ENCODE peak calls at places on chromosomes 12 and 14, in seven cellular contexts. One of them, this sample, is unnamed.

GRCh38 chr14:82029038-82029437 is 495.4 kb upstream of the SEL1L start:
- DNase-seq in Peyer's patch: no peak
- DNase-seq in WTC11: no peak
- DNase-seq in lower leg skin: no peak
- DNase-seq in neural progenitor cell: no peak
- DNase-seq in epithelial cell of esophagus: no peak
- DNase-seq in RWPE1: no peak
- DNase-seq in this sample: no peak

GRCh38 chr12:3680919-3681594 is 71.9 kb downstream of the CRACR2A start:
- DNase-seq in Peyer's patch: no peak
- DNase-seq in WTC11: no peak
- DNase-seq in lower leg skin: no peak
- DNase-seq in neural progenitor cell: peak
- DNase-seq in epithelial cell of esophagus: peak
- DNase-seq in RWPE1: no peak
- DNase-seq in this sample: no peak

GRCh38 chr12:112466011-112466422 is 47.3 kb downstream of the PTPN11 start:
- DNase-seq in Peyer's patch: no peak
- DNase-seq in WTC11: no peak
- DNase-seq in lower leg skin: no peak
- DNase-seq in neural progenitor cell: no peak
- DNase-seq in epithelial cell of esophagus: no peak
- DNase-seq in RWPE1: no peak
- DNase-seq in this sample: no peak

GRCh38 chr14:64656986-64657385 is 47.2 kb upstream of the PLEKHG3 start:
- DNase-seq in Peyer's patch: no peak
- DNase-seq in WTC11: no peak
- DNase-seq in lower leg skin: peak
- DNase-seq in neural progenitor cell: no peak
- DNase-seq in epithelial cell of esophagus: peak
- DNase-seq in RWPE1: no peak
- DNase-seq in this sample: no peak

GRCh38 chr14:98548071-98548686 is 723.8 kb downstream of the BCL11B start:
- DNase-seq in Peyer's patch: no peak
- DNase-seq in WTC11: no peak
- DNase-seq in lower leg skin: no peak
- DNase-seq in neural progenitor cell: no peak
- DNase-seq in epithelial cell of esophagus: peak
- DNase-seq in RWPE1: no peak
- DNase-seq in this sample: no peak

GRCh38 chr12:64780531-64781373 is 21.5 kb upstream of the GNS start:
- DNase-seq in Peyer's patch: peak
- DNase-seq in WTC11: peak
- DNase-seq in lower leg skin: no peak
- DNase-seq in neural progenitor cell: peak
- DNase-seq in epithelial cell of esophagus: peak
- DNase-seq in RWPE1: peak
- DNase-seq in this sample: peak

GRCh38 chr14:100882991-100883788 is 20.3 kb downstream of the RTL1 start:
- DNase-seq in Peyer's patch: no peak
- DNase-seq in WTC11: no peak
- DNase-seq in lower leg skin: no peak
- DNase-seq in neural progenitor cell: no peak
- DNase-seq in epithelial cell of esophagus: no peak
- DNase-seq in RWPE1: no peak
- DNase-seq in this sample: no peak

GRCh38 chr12:46692606-46693005 is 133.2 kb downstream of the SLC38A4 start:
- DNase-seq in Peyer's patch: no peak
- DNase-seq in WTC11: no peak
- DNase-seq in lower leg skin: no peak
- DNase-seq in neural progenitor cell: no peak
- DNase-seq in epithelial cell of esophagus: no peak
- DNase-seq in RWPE1: no peak
- DNase-seq in this sample: no peak

GRCh38 chr12:59036973-59037807 is 116.9 kb upstream of the LRIG3 start:
- DNase-seq in Peyer's patch: no peak
- DNase-seq in WTC11: no peak
- DNase-seq in lower leg skin: no peak
- DNase-seq in neural progenitor cell: no peak
- DNase-seq in epithelial cell of esophagus: no peak
- DNase-seq in RWPE1: no peak
- DNase-seq in this sample: no peak

GRCh38 chr12:56121204-56121870 is 3.3 kb downstream of the ZC3H10 start:
- DNase-seq in Peyer's patch: no peak
- DNase-seq in WTC11: no peak
- DNase-seq in lower leg skin: no peak
- DNase-seq in neural progenitor cell: no peak
- DNase-seq in epithelial cell of esophagus: no peak
- DNase-seq in RWPE1: no peak
- DNase-seq in this sample: no peak

GRCh38 chr14:71705460-71705859 is 226.8 kb upstream of the RGS6 start:
- DNase-seq in Peyer's patch: no peak
- DNase-seq in WTC11: no peak
- DNase-seq in lower leg skin: no peak
- DNase-seq in neural progenitor cell: no peak
- DNase-seq in epithelial cell of esophagus: no peak
- DNase-seq in RWPE1: no peak
- DNase-seq in this sample: no peak

GRCh38 chr12:57511161-57511560 is 9.2 kb downstream of the DDIT3 start:
- DNase-seq in Peyer's patch: no peak
- DNase-seq in WTC11: no peak
- DNase-seq in lower leg skin: no peak
- DNase-seq in neural progenitor cell: no peak
- DNase-seq in epithelial cell of esophagus: no peak
- DNase-seq in RWPE1: no peak
- DNase-seq in this sample: no peak

GRCh38 chr14:59189281-59189821 is 884 bp downstream of the DAAM1 start:
- DNase-seq in Peyer's patch: peak
- DNase-seq in WTC11: peak
- DNase-seq in lower leg skin: peak
- DNase-seq in neural progenitor cell: peak
- DNase-seq in epithelial cell of esophagus: peak
- DNase-seq in RWPE1: peak
- DNase-seq in this sample: no peak

GRCh38 chr12:11862794-11863193 is 207.9 kb upstream of the BCL2L14 start:
- DNase-seq in Peyer's patch: no peak
- DNase-seq in WTC11: no peak
- DNase-seq in lower leg skin: no peak
- DNase-seq in neural progenitor cell: no peak
- DNase-seq in epithelial cell of esophagus: no peak
- DNase-seq in RWPE1: no peak
- DNase-seq in this sample: no peak

GRCh38 chr12:94603434-94604068 is 46.8 kb downstream of the TMCC3 start:
- DNase-seq in Peyer's patch: peak
- DNase-seq in WTC11: peak
- DNase-seq in lower leg skin: no peak
- DNase-seq in neural progenitor cell: peak
- DNase-seq in epithelial cell of esophagus: peak
- DNase-seq in RWPE1: peak
- DNase-seq in this sample: peak

GRCh38 chr14:73786942-73787759 is 64.5 kb upstream of the PTGR2 start:
- DNase-seq in Peyer's patch: peak
- DNase-seq in WTC11: peak
- DNase-seq in lower leg skin: no peak
- DNase-seq in neural progenitor cell: peak
- DNase-seq in epithelial cell of esophagus: peak
- DNase-seq in RWPE1: no peak
- DNase-seq in this sample: peak

GRCh38 chr12:30953257-30953656 is 26.7 kb downstream of the TSPAN11 start:
- DNase-seq in Peyer's patch: no peak
- DNase-seq in WTC11: no peak
- DNase-seq in lower leg skin: no peak
- DNase-seq in neural progenitor cell: no peak
- DNase-seq in epithelial cell of esophagus: peak
- DNase-seq in RWPE1: peak
- DNase-seq in this sample: no peak

GRCh38 chr12:108822458-108823205 is 34.8 kb downstream of the SSH1 start:
- DNase-seq in Peyer's patch: no peak
- DNase-seq in WTC11: no peak
- DNase-seq in lower leg skin: no peak
- DNase-seq in neural progenitor cell: no peak
- DNase-seq in epithelial cell of esophagus: peak
- DNase-seq in RWPE1: no peak
- DNase-seq in this sample: no peak

GRCh38 chr14:68950111-68950510 is 29.0 kb downstream of the ACTN1 start:
- DNase-seq in Peyer's patch: no peak
- DNase-seq in WTC11: no peak
- DNase-seq in lower leg skin: no peak
- DNase-seq in neural progenitor cell: no peak
- DNase-seq in epithelial cell of esophagus: peak
- DNase-seq in RWPE1: no peak
- DNase-seq in this sample: no peak

GRCh38 chr14:26466862-26467261 is 131.0 kb downstream of the NOVA1 start:
- DNase-seq in Peyer's patch: no peak
- DNase-seq in WTC11: no peak
- DNase-seq in lower leg skin: no peak
- DNase-seq in neural progenitor cell: no peak
- DNase-seq in epithelial cell of esophagus: no peak
- DNase-seq in RWPE1: no peak
- DNase-seq in this sample: no peak

GRCh38 chr12:51922146-51922545 is 14.8 kb downstream of the ACVRL1 start:
- DNase-seq in Peyer's patch: no peak
- DNase-seq in WTC11: no peak
- DNase-seq in lower leg skin: no peak
- DNase-seq in neural progenitor cell: no peak
- DNase-seq in epithelial cell of esophagus: no peak
- DNase-seq in RWPE1: no peak
- DNase-seq in this sample: no peak

GRCh38 chr14:51653855-51654548 is 2.3 kb downstream of the FRMD6 start:
- DNase-seq in Peyer's patch: no peak
- DNase-seq in WTC11: no peak
- DNase-seq in lower leg skin: no peak
- DNase-seq in neural progenitor cell: no peak
- DNase-seq in epithelial cell of esophagus: no peak
- DNase-seq in RWPE1: no peak
- DNase-seq in this sample: no peak

GRCh38 chr14:24224618-24225071 is 7.5 kb downstream of the NEDD8 start:
- DNase-seq in Peyer's patch: no peak
- DNase-seq in WTC11: no peak
- DNase-seq in lower leg skin: no peak
- DNase-seq in neural progenitor cell: no peak
- DNase-seq in epithelial cell of esophagus: peak
- DNase-seq in RWPE1: peak
- DNase-seq in this sample: no peak

GRCh38 chr14:105863296-105864108 is 337.1 kb downstream of the TMEM121 start:
- DNase-seq in Peyer's patch: no peak
- DNase-seq in WTC11: peak
- DNase-seq in lower leg skin: no peak
- DNase-seq in neural progenitor cell: no peak
- DNase-seq in epithelial cell of esophagus: no peak
- DNase-seq in RWPE1: no peak
- DNase-seq in this sample: no peak

GRCh38 chr12:33187409-33187808 is 252.2 kb downstream of the SYT10 start:
- DNase-seq in Peyer's patch: no peak
- DNase-seq in WTC11: no peak
- DNase-seq in lower leg skin: no peak
- DNase-seq in neural progenitor cell: no peak
- DNase-seq in epithelial cell of esophagus: peak
- DNase-seq in RWPE1: no peak
- DNase-seq in this sample: no peak

GRCh38 chr14:79896009-79896408 is 315.3 kb downstream of the DIO2 start:
- DNase-seq in Peyer's patch: no peak
- DNase-seq in WTC11: no peak
- DNase-seq in lower leg skin: no peak
- DNase-seq in neural progenitor cell: no peak
- DNase-seq in epithelial cell of esophagus: no peak
- DNase-seq in RWPE1: no peak
- DNase-seq in this sample: no peak

GRCh38 chr12:52060498-52061177 is 9.1 kb upstream of the ATG101 start:
- DNase-seq in Peyer's patch: no peak
- DNase-seq in WTC11: no peak
- DNase-seq in lower leg skin: no peak
- DNase-seq in neural progenitor cell: no peak
- DNase-seq in epithelial cell of esophagus: no peak
- DNase-seq in RWPE1: no peak
- DNase-seq in this sample: no peak

GRCh38 chr12:31369712-31370521 is 44.0 kb upstream of the SINHCAF start:
- DNase-seq in Peyer's patch: no peak
- DNase-seq in WTC11: peak
- DNase-seq in lower leg skin: peak
- DNase-seq in neural progenitor cell: peak
- DNase-seq in epithelial cell of esophagus: peak
- DNase-seq in RWPE1: no peak
- DNase-seq in this sample: peak

GRCh38 chr12:78818487-78818886 is 46.1 kb upstream of the SYT1 start:
- DNase-seq in Peyer's patch: no peak
- DNase-seq in WTC11: no peak
- DNase-seq in lower leg skin: no peak
- DNase-seq in neural progenitor cell: peak
- DNase-seq in epithelial cell of esophagus: peak
- DNase-seq in RWPE1: no peak
- DNase-seq in this sample: no peak

GRCh38 chr12:98373982-98374381 is 141.4 kb upstream of the TMPO start:
- DNase-seq in Peyer's patch: no peak
- DNase-seq in WTC11: no peak
- DNase-seq in lower leg skin: no peak
- DNase-seq in neural progenitor cell: peak
- DNase-seq in epithelial cell of esophagus: peak
- DNase-seq in RWPE1: no peak
- DNase-seq in this sample: no peak
- TF ChIP-seq CTCF in Peyer's patch: no peak
- TF ChIP-seq CTCF in WTC11: no peak
- TF ChIP-seq CTCF in lower leg skin: no peak
- TF ChIP-seq CTCF in neural progenitor cell: peak
- TF ChIP-seq CTCF in epithelial cell of esophagus: peak
- TF ChIP-seq CTCF in RWPE1: no peak
- TF ChIP-seq CTCF in this sample: peak

GRCh38 chr12:47904647-47905312 is at the start of gene VDR:
- DNase-seq in Peyer's patch: peak
- DNase-seq in WTC11: peak
- DNase-seq in lower leg skin: peak
- DNase-seq in neural progenitor cell: peak
- DNase-seq in epithelial cell of esophagus: peak
- DNase-seq in RWPE1: peak
- DNase-seq in this sample: peak
- TF ChIP-seq CTCF in Peyer's patch: peak
- TF ChIP-seq CTCF in WTC11: no peak
- TF ChIP-seq CTCF in lower leg skin: no peak
- TF ChIP-seq CTCF in neural progenitor cell: no peak
- TF ChIP-seq CTCF in epithelial cell of esophagus: peak
- TF ChIP-seq CTCF in RWPE1: peak
- TF ChIP-seq CTCF in this sample: no peak

DNA sequence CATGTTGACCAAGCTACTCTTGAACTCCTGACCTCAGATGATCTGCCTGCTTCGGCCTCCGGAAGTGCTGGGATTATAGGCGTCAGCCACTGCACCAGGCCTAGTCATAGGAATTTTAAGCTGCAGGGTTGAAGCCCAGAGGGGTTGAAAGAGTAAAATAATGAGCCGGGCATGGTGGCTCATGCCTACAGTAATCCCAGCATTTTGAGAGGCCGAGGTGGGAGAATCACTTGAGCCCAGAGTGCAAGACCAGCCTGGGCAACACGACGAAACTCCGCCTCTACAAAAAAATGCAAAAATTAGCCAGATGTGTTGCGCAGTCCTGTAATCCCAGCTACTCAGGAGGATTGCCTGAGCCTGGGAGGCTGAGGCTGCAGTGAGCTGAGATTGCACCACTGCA is 69.6 kb downstream of the GALNT8 start:
- DNase-seq in Peyer's patch: no peak
- DNase-seq in WTC11: no peak
- DNase-seq in lower leg skin: no peak
- DNase-seq in neural progenitor cell: no peak
- DNase-seq in epithelial cell of esophagus: no peak
- DNase-seq in RWPE1: no peak
- DNase-seq in this sample: no peak
- TF ChIP-seq CTCF in Peyer's patch: no peak
- TF ChIP-seq CTCF in WTC11: no peak
- TF ChIP-seq CTCF in lower leg skin: no peak
- TF ChIP-seq CTCF in neural progenitor cell: no peak
- TF ChIP-seq CTCF in epithelial cell of esophagus: no peak
- TF ChIP-seq CTCF in RWPE1: no peak
- TF ChIP-seq CTCF in this sample: no peak

GRCh38 chr12:2652401-2653081 is 142.2 kb upstream of the FKBP4 start:
- DNase-seq in Peyer's patch: no peak
- DNase-seq in WTC11: peak
- DNase-seq in lower leg skin: no peak
- DNase-seq in neural progenitor cell: peak
- DNase-seq in epithelial cell of esophagus: no peak
- DNase-seq in RWPE1: no peak
- DNase-seq in this sample: no peak
- TF ChIP-seq CTCF in Peyer's patch: no peak
- TF ChIP-seq CTCF in WTC11: no peak
- TF ChIP-seq CTCF in lower leg skin: no peak
- TF ChIP-seq CTCF in neural progenitor cell: peak
- TF ChIP-seq CTCF in epithelial cell of esophagus: no peak
- TF ChIP-seq CTCF in RWPE1: no peak
- TF ChIP-seq CTCF in this sample: no peak